ENCODE peak calls at places on chromosomes 2 and 18, in ten cellular contexts. A, Y, L, K, E, W, G, X, D and U are unnamed samples.

GRCh38 chr18:55384551-55385275 is 203.3 kb downstream of the TCF4 start:
- DNase-seq in A (no peak), Y (no peak), L (no peak), K (no peak), E (no peak), W (peak; percentile 56), G (peak; percentile 48), X (peak; percentile 46), D (peak; percentile 48), U (peak; percentile 40)

GRCh38 chr2:210475726-210476125 is 833 bp downstream of the LANCL1 start:
- DNase-seq in A (no peak), Y (no peak), L (no peak), K (no peak), E (no peak), W (no peak), G (no peak), X (no peak), D (no peak), U (no peak)

GRCh38 chr2:221100467-221101089 is 471.5 kb downstream of the EPHA4 start:
- DNase-seq in A (no peak), Y (no peak), L (no peak), K (no peak), E (no peak), W (peak; percentile 39), G (no peak), X (no peak), D (no peak), U (no peak)

GRCh38 chr18:34627138-34627920 is 82.8 kb upstream of the DTNA start:
- DNase-seq in A (no peak), Y (no peak), L (no peak), K (no peak), E (no peak), W (no peak), G (no peak), X (no peak), D (no peak), U (no peak)

GRCh38 chr2:235506997-235507615 is 13.3 kb downstream of the AGAP1 start:
- DNase-seq in A (no peak), Y (no peak), L (no peak), K (no peak), E (no peak), W (peak; percentile 55), G (no peak), X (no peak), D (no peak), U (no peak)

GRCh38 chr2:24435391-24436316 is 55.4 kb upstream of the NCOA1 start:
- DNase-seq in A (no peak), Y (no peak), L (no peak), K (no peak), E (no peak), W (no peak), G (peak; percentile 67), X (no peak), D (peak; percentile 65), U (no peak)

GRCh38 chr2:71502941-71503738 is 49.8 kb downstream of the DYSF start:
- DNase-seq in A (no peak), Y (no peak), L (no peak), K (no peak), E (no peak), W (no peak), G (no peak), X (no peak), D (no peak), U (no peak)

GRCh38 chr2:167944825-167945659 is 302.4 kb downstream of the STK39 start:
- DNase-seq in A (no peak), Y (no peak), L (no peak), K (no peak), E (no peak), W (no peak), G (no peak), X (peak; percentile 40), D (peak; percentile 47), U (no peak)

GRCh38 chr2:159249955-159250723 is 36.4 kb downstream of the WDSUB1 start:
- DNase-seq in A (no peak), Y (peak; percentile 23), L (no peak), K (no peak), E (no peak), W (no peak), G (peak; percentile 94), X (peak; percentile 95), D (peak; percentile 72), U (peak; percentile 88)

GRCh38 chr18:72056171-72056570 is 488.0 kb downstream of the CBLN2 start:
- DNase-seq in A (no peak), Y (no peak), L (no peak), K (no peak), E (no peak), W (no peak), G (no peak), X (no peak), D (no peak), U (no peak)

GRCh38 chr2:6492573-6492972 is 373.1 kb downstream of the CMPK2 start:
- DNase-seq in A (no peak), Y (no peak), L (no peak), K (no peak), E (no peak), W (no peak), G (no peak), X (peak; percentile 20), D (no peak), U (no peak)

GRCh38 chr2:2850891-2851290 is 519.8 kb upstream of the MYT1L start:
- DNase-seq in A (no peak), Y (no peak), L (no peak), K (no peak), E (no peak), W (no peak), G (no peak), X (no peak), D (no peak), U (no peak)

GRCh38 chr2:238554468-238555184 is 127.9 kb downstream of the ASB1 start:
- DNase-seq in A (no peak), Y (no peak), L (no peak), K (no peak), E (no peak), W (no peak), G (no peak), X (no peak), D (no peak), U (no peak)

GRCh38 chr18:8711736-8712135 is 6.4 kb downstream of the MTCL1 start:
- DNase-seq in A (no peak), Y (no peak), L (no peak), K (no peak), E (no peak), W (no peak), G (no peak), X (no peak), D (no peak), U (no peak)

GRCh38 chr2:8285081-8285480 is 396.8 kb upstream of the ID2 start:
- DNase-seq in A (no peak), Y (no peak), L (no peak), K (no peak), E (no peak), W (no peak), G (peak; percentile 10), X (peak; percentile 13), D (no peak), U (no peak)

GRCh38 chr2:238914648-238915015 is 66.7 kb downstream of the TWIST2 start:
- DNase-seq in A (no peak), Y (no peak), L (no peak), K (no peak), E (peak; percentile 41), W (no peak), G (peak; percentile 74), X (peak; percentile 65), D (peak; percentile 76), U (no peak)